ENCODE peak calls at places on chromosomes 2 and 18, in five cellular contexts. K is GM03348, Y is dorsolateral prefrontal cortex, N is hypothalamus, P is foreskin fibroblast. D is an unnamed sample.

GRCh38 chr18:58316943-58317342 is 272.9 kb downstream of the NEDD4L start:
- DNase-seq in K (no peak), Y (no peak), N (no peak), P (no peak), D (no peak)

GRCh38 chr2:72965770-72966430 is 48.6 kb downstream of the EMX1 start:
- DNase-seq in K (no peak), Y (no peak), N (no peak), P (no peak), D (no peak)

GRCh38 chr2:237035781-237036352 is 49.8 kb upstream of the COPS8 start:
- DNase-seq in K (no peak), Y (no peak), N (no peak), P (no peak), D (no peak)

GRCh38 chr2:182101263-182101662 is 115.6 kb downstream of the PPP1R1C start:
- DNase-seq in K (no peak), Y (no peak), N (no peak), P (no peak), D (no peak)

GRCh38 chr2:172806426-172807008 is 70.9 kb downstream of the RAPGEF4 start:
- DNase-seq in K (peak; percentile 67), Y (no peak), N (no peak), P (peak; percentile 30), D (peak; percentile 17)

GRCh38 chr2:158232476-158232875 is 130.8 kb downstream of the UPP2 start:
- DNase-seq in K (no peak), Y (no peak), N (no peak), P (no peak), D (no peak)

GRCh38 chr2:151051584-151052220 is 210.0 kb downstream of the RBM43 start:
- DNase-seq in K (peak; percentile 47), Y (no peak), N (no peak), P (peak; percentile 56), D (peak; percentile 23)

GRCh38 chr18:48662021-48662661 is 123.3 kb downstream of the CTIF start:
- DNase-seq in K (peak; percentile 72), Y (no peak), N (no peak), P (peak; percentile 54), D (no peak)

GRCh38 chr2:149166958-149167810 is 128.7 kb downstream of the LYPD6B start:
- DNase-seq in K (no peak), Y (no peak), N (no peak), P (no peak), D (no peak)

GRCh38 chr2:151819920-151820319 is 8.3 kb downstream of the ARL5A start:
- DNase-seq in K (no peak), Y (no peak), N (no peak), P (no peak), D (no peak)

GRCh38 chr2:125167152-125167551 is 1142.1 kb downstream of the CNTNAP5 start:
- DNase-seq in K (no peak), Y (no peak), N (no peak), P (no peak), D (no peak)

GRCh38 chr2:100884145-100884621 is 64.2 kb downstream of the NPAS2 start:
- DNase-seq in K (no peak), Y (no peak), N (no peak), P (no peak), D (no peak)

GRCh38 chr18:39604836-39605235 is 2039.2 kb upstream of the CELF4 start:
- DNase-seq in K (peak; percentile 31), Y (no peak), N (no peak), P (peak; percentile 21), D (no peak)

GRCh38 chr2:48175254-48175653 is 269.0 kb upstream of the FBXO11 start:
- DNase-seq in K (peak; percentile 64), Y (no peak), N (no peak), P (peak; percentile 67), D (no peak)

GRCh38 chr2:150491943-150492342 is 4.5 kb upstream of the RND3 start:
- DNase-seq in K (peak; percentile 42), Y (no peak), N (no peak), P (peak; percentile 81), D (no peak)

D was measured in neuronal stem cell.